ENCODE peak calls at places on chromosomes 16 and 17, in ten cellular contexts. One of them, this sample, is unnamed.

GRCh38 chr17:2138318-2138717 is 83.4 kb downstream of the HIC1 start:
- DNase-seq in dorsolateral prefrontal cortex: no peak
- DNase-seq in stimulated activated CD4-positive, alpha-beta T cell treated with anti-CD3 and anti-CD28 coated beads, Interleukin-2, amount 100 ng/mL, for 48 hours: no peak
- DNase-seq in NAMALWA: peak; percentile 33
- DNase-seq in mesothelial cell of epicardium: no peak
- DNase-seq in HFFc6: peak; percentile 10
- DNase-seq in activated naive CD4-positive, alpha-beta T cell treated with Interleukin-2 at 50 U/mL for 16 hours: no peak
- DNase-seq in T1000: no peak
- DNase-seq in astrocyte of the hippocampus: peak; percentile 14
- DNase-seq in HS-5: no peak
- DNase-seq in this sample: no peak

GRCh38 chr17:50352693-50353599 is 7.0 kb downstream of the XYLT2 start:
- DNase-seq in dorsolateral prefrontal cortex: no peak
- DNase-seq in stimulated activated CD4-positive, alpha-beta T cell treated with anti-CD3 and anti-CD28 coated beads, Interleukin-2, amount 100 ng/mL, for 48 hours: no peak
- DNase-seq in NAMALWA: no peak
- DNase-seq in mesothelial cell of epicardium: no peak
- DNase-seq in HFFc6: no peak
- DNase-seq in activated naive CD4-positive, alpha-beta T cell treated with Interleukin-2 at 50 U/mL for 16 hours: no peak
- DNase-seq in T1000: no peak
- DNase-seq in astrocyte of the hippocampus: no peak
- DNase-seq in HS-5: no peak
- DNase-seq in this sample: no peak

GRCh38 chr16:23491490-23492391 is 18.6 kb downstream of the GGA2 start:
- DNase-seq in dorsolateral prefrontal cortex: no peak
- DNase-seq in stimulated activated CD4-positive, alpha-beta T cell treated with anti-CD3 and anti-CD28 coated beads, Interleukin-2, amount 100 ng/mL, for 48 hours: no peak
- DNase-seq in NAMALWA: no peak
- DNase-seq in mesothelial cell of epicardium: no peak
- DNase-seq in HFFc6: peak; percentile 39
- DNase-seq in activated naive CD4-positive, alpha-beta T cell treated with Interleukin-2 at 50 U/mL for 16 hours: no peak
- DNase-seq in T1000: no peak
- DNase-seq in astrocyte of the hippocampus: peak; percentile 64
- DNase-seq in HS-5: no peak
- DNase-seq in this sample: no peak

GRCh38 chr16:50485232-50485631 is 63.0 kb upstream of the NKD1 start:
- DNase-seq in dorsolateral prefrontal cortex: no peak
- DNase-seq in stimulated activated CD4-positive, alpha-beta T cell treated with anti-CD3 and anti-CD28 coated beads, Interleukin-2, amount 100 ng/mL, for 48 hours: no peak
- DNase-seq in NAMALWA: no peak
- DNase-seq in mesothelial cell of epicardium: no peak
- DNase-seq in HFFc6: no peak
- DNase-seq in activated naive CD4-positive, alpha-beta T cell treated with Interleukin-2 at 50 U/mL for 16 hours: no peak
- DNase-seq in T1000: no peak
- DNase-seq in astrocyte of the hippocampus: no peak
- DNase-seq in HS-5: no peak
- DNase-seq in this sample: no peak

GRCh38 chr16:1538804-1539520 is 5.5 kb downstream of the TMEM204 start:
- DNase-seq in dorsolateral prefrontal cortex: no peak
- DNase-seq in stimulated activated CD4-positive, alpha-beta T cell treated with anti-CD3 and anti-CD28 coated beads, Interleukin-2, amount 100 ng/mL, for 48 hours: no peak
- DNase-seq in NAMALWA: peak; percentile 59
- DNase-seq in mesothelial cell of epicardium: no peak
- DNase-seq in HFFc6: no peak
- DNase-seq in activated naive CD4-positive, alpha-beta T cell treated with Interleukin-2 at 50 U/mL for 16 hours: peak; percentile 21
- DNase-seq in T1000: no peak
- DNase-seq in astrocyte of the hippocampus: no peak
- DNase-seq in HS-5: no peak
- DNase-seq in this sample: no peak

GRCh38 chr17:64502021-64502420 is 4.1 kb downstream of the DDX5 start:
- DNase-seq in dorsolateral prefrontal cortex: no peak
- DNase-seq in stimulated activated CD4-positive, alpha-beta T cell treated with anti-CD3 and anti-CD28 coated beads, Interleukin-2, amount 100 ng/mL, for 48 hours: no peak
- DNase-seq in NAMALWA: peak; percentile 42
- DNase-seq in mesothelial cell of epicardium: no peak
- DNase-seq in HFFc6: no peak
- DNase-seq in activated naive CD4-positive, alpha-beta T cell treated with Interleukin-2 at 50 U/mL for 16 hours: no peak
- DNase-seq in T1000: no peak
- DNase-seq in astrocyte of the hippocampus: peak; percentile 4
- DNase-seq in HS-5: no peak
- DNase-seq in this sample: no peak

GRCh38 chr17:82661717-82662683 is 13.8 kb upstream of the WDR45B start:
- DNase-seq in dorsolateral prefrontal cortex: no peak
- DNase-seq in stimulated activated CD4-positive, alpha-beta T cell treated with anti-CD3 and anti-CD28 coated beads, Interleukin-2, amount 100 ng/mL, for 48 hours: no peak
- DNase-seq in NAMALWA: no peak
- DNase-seq in mesothelial cell of epicardium: no peak
- DNase-seq in HFFc6: no peak
- DNase-seq in activated naive CD4-positive, alpha-beta T cell treated with Interleukin-2 at 50 U/mL for 16 hours: no peak
- DNase-seq in T1000: no peak
- DNase-seq in astrocyte of the hippocampus: no peak
- DNase-seq in HS-5: no peak
- DNase-seq in this sample: no peak

GRCh38 chr16:66618588-66618987 is 14.1 kb downstream of the CMTM3 start:
- DNase-seq in dorsolateral prefrontal cortex: no peak
- DNase-seq in stimulated activated CD4-positive, alpha-beta T cell treated with anti-CD3 and anti-CD28 coated beads, Interleukin-2, amount 100 ng/mL, for 48 hours: no peak
- DNase-seq in NAMALWA: no peak
- DNase-seq in mesothelial cell of epicardium: no peak
- DNase-seq in HFFc6: peak; percentile 96
- DNase-seq in activated naive CD4-positive, alpha-beta T cell treated with Interleukin-2 at 50 U/mL for 16 hours: no peak
- DNase-seq in T1000: peak; percentile 64
- DNase-seq in astrocyte of the hippocampus: peak; percentile 96
- DNase-seq in HS-5: peak; percentile 93
- DNase-seq in this sample: no peak

GRCh38 chr17:82018152-82019041 is 4.3 kb downstream of the CENPX start:
- DNase-seq in dorsolateral prefrontal cortex: no peak
- DNase-seq in stimulated activated CD4-positive, alpha-beta T cell treated with anti-CD3 and anti-CD28 coated beads, Interleukin-2, amount 100 ng/mL, for 48 hours: no peak
- DNase-seq in NAMALWA: no peak
- DNase-seq in mesothelial cell of epicardium: no peak
- DNase-seq in HFFc6: no peak
- DNase-seq in activated naive CD4-positive, alpha-beta T cell treated with Interleukin-2 at 50 U/mL for 16 hours: no peak
- DNase-seq in T1000: no peak
- DNase-seq in astrocyte of the hippocampus: no peak
- DNase-seq in HS-5: no peak
- DNase-seq in this sample: no peak

GRCh38 chr17:79087428-79088143 is 13.0 kb downstream of the ENGASE start:
- DNase-seq in dorsolateral prefrontal cortex: peak; percentile 68
- DNase-seq in stimulated activated CD4-positive, alpha-beta T cell treated with anti-CD3 and anti-CD28 coated beads, Interleukin-2, amount 100 ng/mL, for 48 hours: peak; percentile 57
- DNase-seq in NAMALWA: peak; percentile 84
- DNase-seq in mesothelial cell of epicardium: peak; percentile 89
- DNase-seq in HFFc6: peak; percentile 26
- DNase-seq in activated naive CD4-positive, alpha-beta T cell treated with Interleukin-2 at 50 U/mL for 16 hours: peak; percentile 80
- DNase-seq in T1000: peak; percentile 59
- DNase-seq in astrocyte of the hippocampus: peak; percentile 80
- DNase-seq in HS-5: peak; percentile 3
- DNase-seq in this sample: peak; percentile 22

GRCh38 chr17:75096082-75096625 is 8.4 kb downstream of the SLC16A5 start:
- DNase-seq in dorsolateral prefrontal cortex: no peak
- DNase-seq in stimulated activated CD4-positive, alpha-beta T cell treated with anti-CD3 and anti-CD28 coated beads, Interleukin-2, amount 100 ng/mL, for 48 hours: no peak
- DNase-seq in NAMALWA: no peak
- DNase-seq in mesothelial cell of epicardium: no peak
- DNase-seq in HFFc6: peak; percentile 58
- DNase-seq in activated naive CD4-positive, alpha-beta T cell treated with Interleukin-2 at 50 U/mL for 16 hours: no peak
- DNase-seq in T1000: peak; percentile 57
- DNase-seq in astrocyte of the hippocampus: peak; percentile 92
- DNase-seq in HS-5: no peak
- DNase-seq in this sample: no peak

GRCh38 chr16:83606486-83607030 is 201.2 kb upstream of the HSBP1 start:
- DNase-seq in dorsolateral prefrontal cortex: no peak
- DNase-seq in stimulated activated CD4-positive, alpha-beta T cell treated with anti-CD3 and anti-CD28 coated beads, Interleukin-2, amount 100 ng/mL, for 48 hours: no peak
- DNase-seq in NAMALWA: peak; percentile 24
- DNase-seq in mesothelial cell of epicardium: peak; percentile 17
- DNase-seq in HFFc6: no peak
- DNase-seq in activated naive CD4-positive, alpha-beta T cell treated with Interleukin-2 at 50 U/mL for 16 hours: no peak
- DNase-seq in T1000: no peak
- DNase-seq in astrocyte of the hippocampus: no peak
- DNase-seq in HS-5: no peak
- DNase-seq in this sample: no peak

GRCh38 chr16:70395345-70395901 is 43.5 kb downstream of the ST3GAL2 start:
- DNase-seq in dorsolateral prefrontal cortex: no peak
- DNase-seq in stimulated activated CD4-positive, alpha-beta T cell treated with anti-CD3 and anti-CD28 coated beads, Interleukin-2, amount 100 ng/mL, for 48 hours: peak; percentile 71
- DNase-seq in NAMALWA: peak; percentile 53
- DNase-seq in mesothelial cell of epicardium: peak; percentile 57
- DNase-seq in HFFc6: peak; percentile 16
- DNase-seq in activated naive CD4-positive, alpha-beta T cell treated with Interleukin-2 at 50 U/mL for 16 hours: peak; percentile 64
- DNase-seq in T1000: no peak
- DNase-seq in astrocyte of the hippocampus: peak; percentile 61
- DNase-seq in HS-5: no peak
- DNase-seq in this sample: no peak

GRCh38 chr16:4936991-4937781 is at the start of gene PPL:
- DNase-seq in dorsolateral prefrontal cortex: no peak
- DNase-seq in stimulated activated CD4-positive, alpha-beta T cell treated with anti-CD3 and anti-CD28 coated beads, Interleukin-2, amount 100 ng/mL, for 48 hours: no peak
- DNase-seq in NAMALWA: no peak
- DNase-seq in mesothelial cell of epicardium: peak; percentile 72
- DNase-seq in HFFc6: no peak
- DNase-seq in activated naive CD4-positive, alpha-beta T cell treated with Interleukin-2 at 50 U/mL for 16 hours: no peak
- DNase-seq in T1000: no peak
- DNase-seq in astrocyte of the hippocampus: peak; percentile 69
- DNase-seq in HS-5: no peak
- DNase-seq in this sample: no peak

GRCh38 chr17:40373324-40373723 is 8.8 kb upstream of the GJD3 start:
- DNase-seq in dorsolateral prefrontal cortex: no peak
- DNase-seq in stimulated activated CD4-positive, alpha-beta T cell treated with anti-CD3 and anti-CD28 coated beads, Interleukin-2, amount 100 ng/mL, for 48 hours: no peak
- DNase-seq in NAMALWA: no peak
- DNase-seq in mesothelial cell of epicardium: no peak
- DNase-seq in HFFc6: peak; percentile 49
- DNase-seq in activated naive CD4-positive, alpha-beta T cell treated with Interleukin-2 at 50 U/mL for 16 hours: no peak
- DNase-seq in T1000: no peak
- DNase-seq in astrocyte of the hippocampus: no peak
- DNase-seq in HS-5: no peak
- DNase-seq in this sample: no peak

GRCh38 chr16:89371968-89372634 is 118.3 kb downstream of the ANKRD11 start:
- DNase-seq in dorsolateral prefrontal cortex: no peak
- DNase-seq in stimulated activated CD4-positive, alpha-beta T cell treated with anti-CD3 and anti-CD28 coated beads, Interleukin-2, amount 100 ng/mL, for 48 hours: no peak
- DNase-seq in NAMALWA: no peak
- DNase-seq in mesothelial cell of epicardium: no peak
- DNase-seq in HFFc6: no peak
- DNase-seq in activated naive CD4-positive, alpha-beta T cell treated with Interleukin-2 at 50 U/mL for 16 hours: no peak
- DNase-seq in T1000: no peak
- DNase-seq in astrocyte of the hippocampus: no peak
- DNase-seq in HS-5: no peak
- DNase-seq in this sample: no peak

GRCh38 chr16:27706803-27707685 is 157.1 kb downstream of the KATNIP start:
- DNase-seq in dorsolateral prefrontal cortex: no peak
- DNase-seq in stimulated activated CD4-positive, alpha-beta T cell treated with anti-CD3 and anti-CD28 coated beads, Interleukin-2, amount 100 ng/mL, for 48 hours: no peak
- DNase-seq in NAMALWA: no peak
- DNase-seq in mesothelial cell of epicardium: no peak
- DNase-seq in HFFc6: no peak
- DNase-seq in activated naive CD4-positive, alpha-beta T cell treated with Interleukin-2 at 50 U/mL for 16 hours: no peak
- DNase-seq in T1000: no peak
- DNase-seq in astrocyte of the hippocampus: no peak
- DNase-seq in HS-5: no peak
- DNase-seq in this sample: no peak

GRCh38 chr16:57132470-57132869 is 40.1 kb downstream of the CPNE2 start:
- DNase-seq in dorsolateral prefrontal cortex: no peak
- DNase-seq in stimulated activated CD4-positive, alpha-beta T cell treated with anti-CD3 and anti-CD28 coated beads, Interleukin-2, amount 100 ng/mL, for 48 hours: no peak
- DNase-seq in NAMALWA: no peak
- DNase-seq in mesothelial cell of epicardium: no peak
- DNase-seq in HFFc6: no peak
- DNase-seq in activated naive CD4-positive, alpha-beta T cell treated with Interleukin-2 at 50 U/mL for 16 hours: no peak
- DNase-seq in T1000: no peak
- DNase-seq in astrocyte of the hippocampus: no peak
- DNase-seq in HS-5: no peak
- DNase-seq in this sample: no peak

GRCh38 chr16:16096161-16096857 is 127.0 kb downstream of the ABCC6 start:
- DNase-seq in dorsolateral prefrontal cortex: no peak
- DNase-seq in stimulated activated CD4-positive, alpha-beta T cell treated with anti-CD3 and anti-CD28 coated beads, Interleukin-2, amount 100 ng/mL, for 48 hours: no peak
- DNase-seq in NAMALWA: peak; percentile 32
- DNase-seq in mesothelial cell of epicardium: no peak
- DNase-seq in HFFc6: peak; percentile 48
- DNase-seq in activated naive CD4-positive, alpha-beta T cell treated with Interleukin-2 at 50 U/mL for 16 hours: no peak
- DNase-seq in T1000: no peak
- DNase-seq in astrocyte of the hippocampus: peak; percentile 77
- DNase-seq in HS-5: no peak
- DNase-seq in this sample: no peak

GRCh38 chr16:59412275-59412841 is 678.2 kb upstream of the GOT2 start:
- DNase-seq in dorsolateral prefrontal cortex: no peak
- DNase-seq in stimulated activated CD4-positive, alpha-beta T cell treated with anti-CD3 and anti-CD28 coated beads, Interleukin-2, amount 100 ng/mL, for 48 hours: no peak
- DNase-seq in NAMALWA: no peak
- DNase-seq in mesothelial cell of epicardium: no peak
- DNase-seq in HFFc6: peak; percentile 25
- DNase-seq in activated naive CD4-positive, alpha-beta T cell treated with Interleukin-2 at 50 U/mL for 16 hours: no peak
- DNase-seq in T1000: no peak
- DNase-seq in astrocyte of the hippocampus: peak; percentile 47
- DNase-seq in HS-5: peak; percentile 22
- DNase-seq in this sample: peak; percentile 9

GRCh38 chr16:11280616-11281522 is at the start of gene PRM1:
- DNase-seq in dorsolateral prefrontal cortex: no peak
- DNase-seq in stimulated activated CD4-positive, alpha-beta T cell treated with anti-CD3 and anti-CD28 coated beads, Interleukin-2, amount 100 ng/mL, for 48 hours: no peak
- DNase-seq in NAMALWA: no peak
- DNase-seq in mesothelial cell of epicardium: no peak
- DNase-seq in HFFc6: no peak
- DNase-seq in activated naive CD4-positive, alpha-beta T cell treated with Interleukin-2 at 50 U/mL for 16 hours: no peak
- DNase-seq in T1000: no peak
- DNase-seq in astrocyte of the hippocampus: no peak
- DNase-seq in HS-5: no peak
- DNase-seq in this sample: no peak

GRCh38 chr16:66477028-66477515 is 50.0 kb downstream of the BEAN1 start:
- DNase-seq in dorsolateral prefrontal cortex: no peak
- DNase-seq in stimulated activated CD4-positive, alpha-beta T cell treated with anti-CD3 and anti-CD28 coated beads, Interleukin-2, amount 100 ng/mL, for 48 hours: no peak
- DNase-seq in NAMALWA: no peak
- DNase-seq in mesothelial cell of epicardium: peak; percentile 11
- DNase-seq in HFFc6: no peak
- DNase-seq in activated naive CD4-positive, alpha-beta T cell treated with Interleukin-2 at 50 U/mL for 16 hours: no peak
- DNase-seq in T1000: no peak
- DNase-seq in astrocyte of the hippocampus: no peak
- DNase-seq in HS-5: no peak
- DNase-seq in this sample: no peak

GRCh38 chr16:2770781-2771111 is 6.3 kb downstream of the ELOB start:
- DNase-seq in dorsolateral prefrontal cortex: no peak
- DNase-seq in stimulated activated CD4-positive, alpha-beta T cell treated with anti-CD3 and anti-CD28 coated beads, Interleukin-2, amount 100 ng/mL, for 48 hours: no peak
- DNase-seq in NAMALWA: no peak
- DNase-seq in mesothelial cell of epicardium: no peak
- DNase-seq in HFFc6: no peak
- DNase-seq in activated naive CD4-positive, alpha-beta T cell treated with Interleukin-2 at 50 U/mL for 16 hours: no peak
- DNase-seq in T1000: no peak
- DNase-seq in astrocyte of the hippocampus: no peak
- DNase-seq in HS-5: no peak
- DNase-seq in this sample: no peak

GRCh38 chr17:68134046-68134637 is 98.6 kb downstream of the KPNA2 start:
- DNase-seq in dorsolateral prefrontal cortex: no peak
- DNase-seq in stimulated activated CD4-positive, alpha-beta T cell treated with anti-CD3 and anti-CD28 coated beads, Interleukin-2, amount 100 ng/mL, for 48 hours: no peak
- DNase-seq in NAMALWA: no peak
- DNase-seq in mesothelial cell of epicardium: no peak
- DNase-seq in HFFc6: no peak
- DNase-seq in activated naive CD4-positive, alpha-beta T cell treated with Interleukin-2 at 50 U/mL for 16 hours: no peak
- DNase-seq in T1000: no peak
- DNase-seq in astrocyte of the hippocampus: no peak
- DNase-seq in HS-5: no peak
- DNase-seq in this sample: no peak